ENCODE peak calls at places on chromosome 11, in six cellular contexts. G is hepatocyte, W is adrenal gland, X is fibroblast of lung, Y is HFF-Myc, F is right atrium auricular region. O is an unnamed sample.

GRCh38 chr11:17423533-17424310 is 35.3 kb upstream of the KCNJ11 start:
- DNase-seq in G (peak), W (no peak), X (no peak), Y (no peak), F (no peak), O (no peak)

GRCh38 chr11:30351061-30351460 is 28.2 kb downstream of the ARL14EP start:
- DNase-seq in G (no peak), W (no peak), X (no peak), Y (no peak), F (no peak), O (no peak)

GRCh38 chr11:118998822-118999221 is 884 bp downstream of the CENATAC start:
- DNase-seq in G (peak), W (no peak), X (peak), Y (peak), F (no peak), O (peak)

GRCh38 chr11:41301023-41301422 is 158.4 kb downstream of the LRRC4C start:
- DNase-seq in G (no peak), W (no peak), X (peak), Y (no peak), F (no peak), O (no peak)

GRCh38 chr11:44036811-44037657 is 10.7 kb upstream of the ACCSL start:
- DNase-seq in G (peak), W (peak), X (peak), Y (peak), F (peak), O (peak)

GRCh38 chr11:19453893-19454292 is 213.1 kb upstream of the E2F8 start:
- DNase-seq in G (no peak), W (no peak), X (peak), Y (no peak), F (peak), O (peak)

GRCh38 chr11:31797227-31798056 is 13.7 kb downstream of the PAX6 start:
- DNase-seq in G (no peak), W (no peak), X (no peak), Y (no peak), F (no peak), O (no peak)

GRCh38 chr11:75520688-75521087 is 5.1 kb downstream of the GDPD5 start:
- DNase-seq in G (no peak), W (no peak), X (no peak), Y (no peak), F (no peak), O (no peak)

GRCh38 chr11:115739878-115740277 is 235.7 kb upstream of the CADM1 start:
- DNase-seq in G (no peak), W (no peak), X (no peak), Y (no peak), F (no peak), O (no peak)

GRCh38 chr11:72807789-72808188 is 6.4 kb upstream of the ATG16L2 start:
- DNase-seq in G (no peak), W (no peak), X (no peak), Y (no peak), F (no peak), O (no peak)

GRCh38 chr11:23205156-23205871 is 345.0 kb upstream of the CCDC179 start:
- DNase-seq in G (no peak), W (no peak), X (peak), Y (no peak), F (no peak), O (peak)

GRCh38 chr11:47087801-47088200 is 88.9 kb downstream of the ARFGAP2 start:
- DNase-seq in G (no peak), W (no peak), X (no peak), Y (no peak), F (no peak), O (no peak)

GRCh38 chr11:121800704-121801516 is 315.1 kb downstream of the BLID start:
- DNase-seq in G (peak), W (no peak), X (peak), Y (no peak), F (no peak), O (peak)

GRCh38 chr11:78841451-78842060 is 266.9 kb upstream of the NARS2 start:
- DNase-seq in G (peak), W (no peak), X (peak), Y (no peak), F (no peak), O (no peak)

GRCh38 chr11:10414659-10415058 is 40.4 kb upstream of the AMPD3 start:
- DNase-seq in G (no peak), W (no peak), X (peak), Y (no peak), F (peak), O (peak)

GRCh38 chr11:765025-765801 is 12.1 kb downstream of the GATD1 start:
- DNase-seq in G (peak), W (peak), X (peak), Y (no peak), F (no peak), O (peak)

GRCh38 chr11:765802-766091 is 11.5 kb downstream of the GATD1 start:
- DNase-seq in G (no peak), W (no peak), X (no peak), Y (no peak), F (no peak), O (no peak)

GRCh38 chr11:766106-766940 is 11.0 kb downstream of the GATD1 start:
- DNase-seq in G (no peak), W (no peak), X (no peak), Y (no peak), F (no peak), O (no peak)

GRCh38 chr11:767238-767637 is 10.0 kb downstream of the GATD1 start:
- DNase-seq in G (no peak), W (no peak), X (no peak), Y (no peak), F (no peak), O (no peak)

DNA sequence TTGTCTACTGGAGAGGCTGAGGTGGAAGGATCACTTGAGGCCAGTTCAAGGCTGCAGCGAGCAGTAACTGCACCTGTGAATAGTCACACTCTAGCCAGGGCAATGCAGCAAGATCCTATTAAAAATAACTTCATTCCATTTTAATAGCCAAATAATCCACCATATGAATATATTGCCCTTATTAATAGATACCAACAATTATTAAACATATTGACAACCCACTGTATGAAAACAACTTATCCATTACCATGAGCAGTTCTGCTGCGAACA is 10.4 kb downstream of the GATD1 start:
- DNase-seq in G (no peak), W (no peak), X (no peak), Y (no peak), F (no peak), O (no peak)
- H3K4me3 ChIP-seq in G (no peak), W (no peak), X (no peak), Y (no peak), F (no peak), O (no peak)

GRCh38 chr11:129230006-129230405 is 37.9 kb upstream of the ARHGAP32 start:
- DNase-seq in G (no peak), W (no peak), X (no peak), Y (no peak), F (no peak), O (peak)
- TF ChIP-seq CTCF in G (peak), W (peak), X (no peak), Y (no peak), F (peak), O (peak)

DNA sequence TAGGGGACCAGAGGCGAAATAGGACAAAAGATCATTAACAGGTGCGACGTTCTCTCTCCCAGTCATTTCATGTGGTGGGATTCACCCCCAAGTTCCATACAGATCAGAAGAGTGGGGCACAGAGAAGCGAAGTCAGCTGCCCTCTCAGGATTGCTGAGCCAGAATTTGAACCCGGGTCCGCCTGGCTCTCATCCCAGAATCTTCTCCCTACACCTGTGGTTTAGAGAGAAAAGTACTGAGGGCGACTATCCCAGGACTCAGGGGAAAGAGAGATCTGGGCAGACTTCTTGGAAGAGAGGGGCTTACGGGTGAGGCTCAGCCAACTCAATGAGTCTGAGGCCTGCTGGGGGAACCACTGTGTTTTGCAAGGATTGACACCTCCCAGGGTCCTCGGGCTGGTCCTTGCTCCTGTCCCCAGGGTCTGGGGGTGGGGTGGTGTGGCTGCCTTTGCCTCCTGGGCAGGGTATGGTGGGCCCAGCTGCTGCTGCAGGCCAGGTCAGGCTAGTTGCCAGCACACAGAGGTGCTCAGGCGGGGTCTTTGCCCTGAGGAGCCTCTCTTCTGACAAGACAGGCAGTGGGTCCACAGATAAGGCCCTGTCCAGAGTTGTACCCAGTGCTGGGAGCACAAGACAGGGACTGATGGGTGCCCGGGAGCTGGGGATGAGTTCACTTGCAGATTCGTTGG is 1.1 kb downstream of the CAPN5 start:
- DNase-seq in G (no peak), W (peak), X (no peak), Y (no peak), F (peak), O (no peak)
- H3K4me3 ChIP-seq in G (peak), W (no peak), X (peak), Y (peak), F (peak), O (peak)

GRCh38 chr11:8729837-8730696 is 47.5 kb downstream of the RPL27A start:
- DNase-seq in G (no peak), W (no peak), X (no peak), Y (no peak), F (no peak), O (no peak)
- TF ChIP-seq CTCF in G (no peak), W (no peak), X (no peak), Y (peak), F (no peak), O (no peak)

GRCh38 chr11:111764621-111765020 is 1.6 kb downstream of the PPP2R1B start:
- DNase-seq in G (no peak), W (no peak), X (peak), Y (no peak), F (no peak), O (peak)

GRCh38 chr11:111759778-111760407 is 6.3 kb downstream of the PPP2R1B start:
- DNase-seq in G (no peak), W (no peak), X (no peak), Y (no peak), F (no peak), O (no peak)

GRCh38 chr11:111762981-111763643 is 3.1 kb downstream of the PPP2R1B start:
- DNase-seq in G (no peak), W (no peak), X (peak), Y (no peak), F (no peak), O (no peak)

GRCh38 chr11:111761056-111761455 is 5.1 kb downstream of the PPP2R1B start:
- DNase-seq in G (no peak), W (no peak), X (no peak), Y (no peak), F (no peak), O (no peak)

GRCh38 chr11:111762526-111762925 is 3.7 kb downstream of the PPP2R1B start:
- DNase-seq in G (no peak), W (no peak), X (no peak), Y (no peak), F (no peak), O (no peak)
- H3K4me3 ChIP-seq in G (no peak), W (no peak), X (no peak), Y (no peak), F (no peak), O (no peak)

GRCh38 chr11:74311352-74311926 is at the start of gene P4HA3:
- DNase-seq in G (peak), W (peak), X (peak), Y (no peak), F (no peak), O (peak)
- TF ChIP-seq CTCF in G (no peak), W (no peak), X (no peak), Y (peak), F (peak), O (no peak)

DNA sequence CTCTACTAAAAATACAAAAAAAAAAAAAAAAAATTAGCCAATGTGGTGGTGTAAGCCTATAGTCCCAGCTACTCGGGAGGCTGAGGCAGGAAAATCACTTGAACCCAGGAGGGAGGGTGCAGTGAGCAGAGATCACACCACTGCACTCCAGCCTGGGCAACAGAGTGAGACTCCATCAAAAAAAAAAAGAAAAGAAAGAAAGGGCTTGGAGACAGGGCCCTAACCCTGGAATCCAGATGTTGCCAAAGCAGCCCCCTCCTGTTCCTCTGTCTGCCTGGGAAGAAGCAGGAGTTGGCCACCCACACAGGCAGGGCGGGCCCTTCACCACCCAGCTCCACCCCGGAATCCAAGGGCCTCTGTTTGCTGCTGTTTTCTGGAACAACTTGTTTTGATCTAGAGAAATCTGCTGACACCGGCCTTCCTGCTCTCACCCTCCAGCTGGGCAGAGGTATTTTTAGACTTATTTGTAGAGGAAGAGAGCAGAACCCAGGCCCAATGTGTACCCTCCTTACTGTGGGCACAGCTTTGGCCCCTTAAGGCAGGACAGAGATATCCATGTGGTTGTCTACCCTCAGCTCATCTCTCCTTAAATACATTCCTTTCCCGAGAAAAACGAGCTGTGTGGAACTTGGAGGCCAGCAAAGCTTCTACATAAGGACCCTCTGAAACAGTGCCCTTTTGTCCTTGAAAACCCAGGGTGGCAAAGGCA is 2.7 kb upstream of the NEAT1 start:
- DNase-seq in G (peak), W (peak), X (peak), Y (peak), F (peak), O (peak)
- H3K4me3 ChIP-seq in G (no peak), W (no peak), X (peak), Y (peak), F (peak), O (peak)

DNA sequence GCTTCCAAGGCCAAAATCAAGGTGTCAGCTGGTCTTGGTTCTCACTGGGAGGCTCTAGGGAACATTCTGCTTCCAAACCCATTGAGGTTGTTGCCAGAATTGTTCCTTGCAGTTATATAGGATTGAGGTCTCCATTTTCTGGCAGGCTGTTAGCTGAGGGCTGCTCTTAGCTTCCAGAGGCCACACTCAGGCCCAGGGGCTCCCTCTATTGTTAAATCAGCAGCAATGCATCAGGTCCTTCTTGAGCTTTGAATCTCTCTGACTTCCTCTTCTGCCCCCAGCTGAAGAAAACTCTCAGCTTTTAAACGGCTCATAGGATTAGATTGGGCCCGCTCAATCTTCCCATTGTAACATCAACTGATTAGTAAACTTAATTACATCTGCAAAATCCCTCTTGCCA is 39.3 kb upstream of the BSX start:
- DNase-seq in G (peak), W (no peak), X (peak), Y (peak), F (no peak), O (peak)
- TF ChIP-seq CTCF in G (peak), W (peak), X (peak), Y (peak), F (peak), O (peak)